ENCODE peak calls at places on chromosomes 3 and 15, in ten cellular contexts. One of them, this sample, is unnamed.

GRCh38 chr3:48756640-48757039 is 39.6 kb upstream of the IP6K2 start:
- DNase-seq in colonic mucosa: no peak
- DNase-seq in astrocyte of the spinal cord: no peak
- DNase-seq in heart left ventricle: no peak
- DNase-seq in B cell: no peak
- DNase-seq in HFFc6: no peak
- DNase-seq in IMR-90: no peak
- DNase-seq in mucosa of descending colon: no peak
- DNase-seq in A549: no peak
- DNase-seq in H9: no peak
- DNase-seq in this sample: no peak

GRCh38 chr15:61659571-61660190 is 400.6 kb downstream of the VPS13C start:
- DNase-seq in colonic mucosa: no peak
- DNase-seq in astrocyte of the spinal cord: peak
- DNase-seq in heart left ventricle: no peak
- DNase-seq in B cell: no peak
- DNase-seq in HFFc6: no peak
- DNase-seq in IMR-90: no peak
- DNase-seq in mucosa of descending colon: no peak
- DNase-seq in A549: no peak
- DNase-seq in H9: no peak
- DNase-seq in this sample: no peak

GRCh38 chr15:43509002-43509922 is 8.1 kb upstream of the MAP1A start:
- DNase-seq in colonic mucosa: no peak
- DNase-seq in astrocyte of the spinal cord: no peak
- DNase-seq in heart left ventricle: no peak
- DNase-seq in B cell: no peak
- DNase-seq in HFFc6: peak
- DNase-seq in IMR-90: no peak
- DNase-seq in mucosa of descending colon: no peak
- DNase-seq in A549: no peak
- DNase-seq in H9: no peak
- DNase-seq in this sample: no peak

GRCh38 chr3:182690163-182690562 is 103.1 kb upstream of the ATP11B start:
- DNase-seq in colonic mucosa: no peak
- DNase-seq in astrocyte of the spinal cord: no peak
- DNase-seq in heart left ventricle: no peak
- DNase-seq in B cell: no peak
- DNase-seq in HFFc6: no peak
- DNase-seq in IMR-90: no peak
- DNase-seq in mucosa of descending colon: no peak
- DNase-seq in A549: no peak
- DNase-seq in H9: no peak
- DNase-seq in this sample: no peak

GRCh38 chr3:158057666-158058065 is 48.6 kb downstream of the SHOX2 start:
- DNase-seq in colonic mucosa: no peak
- DNase-seq in astrocyte of the spinal cord: no peak
- DNase-seq in heart left ventricle: no peak
- DNase-seq in B cell: no peak
- DNase-seq in HFFc6: no peak
- DNase-seq in IMR-90: no peak
- DNase-seq in mucosa of descending colon: no peak
- DNase-seq in A549: no peak
- DNase-seq in H9: no peak
- DNase-seq in this sample: no peak

GRCh38 chr3:5205165-5205941 is 17.8 kb downstream of the EDEM1 start:
- DNase-seq in colonic mucosa: no peak
- DNase-seq in astrocyte of the spinal cord: peak
- DNase-seq in heart left ventricle: no peak
- DNase-seq in B cell: peak
- DNase-seq in HFFc6: no peak
- DNase-seq in IMR-90: peak
- DNase-seq in mucosa of descending colon: no peak
- DNase-seq in A549: no peak
- DNase-seq in H9: no peak
- DNase-seq in this sample: no peak

GRCh38 chr3:141810161-141810560 is 47.0 kb downstream of the GRK7 start:
- DNase-seq in colonic mucosa: no peak
- DNase-seq in astrocyte of the spinal cord: no peak
- DNase-seq in heart left ventricle: no peak
- DNase-seq in B cell: no peak
- DNase-seq in HFFc6: no peak
- DNase-seq in IMR-90: no peak
- DNase-seq in mucosa of descending colon: no peak
- DNase-seq in A549: no peak
- DNase-seq in H9: no peak
- DNase-seq in this sample: no peak

GRCh38 chr15:68930268-68931022 is at the start of gene SPESP1:
- DNase-seq in colonic mucosa: peak
- DNase-seq in astrocyte of the spinal cord: peak
- DNase-seq in heart left ventricle: peak
- DNase-seq in B cell: peak
- DNase-seq in HFFc6: no peak
- DNase-seq in IMR-90: peak
- DNase-seq in mucosa of descending colon: peak
- DNase-seq in A549: no peak
- DNase-seq in H9: no peak
- DNase-seq in this sample: peak

GRCh38 chr3:116034071-116034470 is 410.8 kb downstream of the GAP43 start:
- DNase-seq in colonic mucosa: no peak
- DNase-seq in astrocyte of the spinal cord: no peak
- DNase-seq in heart left ventricle: no peak
- DNase-seq in B cell: no peak
- DNase-seq in HFFc6: no peak
- DNase-seq in IMR-90: no peak
- DNase-seq in mucosa of descending colon: no peak
- DNase-seq in A549: no peak
- DNase-seq in H9: no peak
- DNase-seq in this sample: no peak

GRCh38 chr3:167653750-167654149 is at the start of gene WDR49:
- DNase-seq in colonic mucosa: no peak
- DNase-seq in astrocyte of the spinal cord: peak
- DNase-seq in heart left ventricle: no peak
- DNase-seq in B cell: no peak
- DNase-seq in HFFc6: no peak
- DNase-seq in IMR-90: no peak
- DNase-seq in mucosa of descending colon: peak
- DNase-seq in A549: no peak
- DNase-seq in H9: peak
- DNase-seq in this sample: no peak

GRCh38 chr15:89068325-89068784 is 19.9 kb upstream of the ABHD2 start:
- DNase-seq in colonic mucosa: no peak
- DNase-seq in astrocyte of the spinal cord: peak
- DNase-seq in heart left ventricle: peak
- DNase-seq in B cell: no peak
- DNase-seq in HFFc6: peak
- DNase-seq in IMR-90: peak
- DNase-seq in mucosa of descending colon: no peak
- DNase-seq in A549: peak
- DNase-seq in H9: no peak
- DNase-seq in this sample: peak

GRCh38 chr3:136992091-136992490 is 34.3 kb downstream of the IL20RB start:
- DNase-seq in colonic mucosa: no peak
- DNase-seq in astrocyte of the spinal cord: no peak
- DNase-seq in heart left ventricle: no peak
- DNase-seq in B cell: no peak
- DNase-seq in HFFc6: no peak
- DNase-seq in IMR-90: no peak
- DNase-seq in mucosa of descending colon: no peak
- DNase-seq in A549: no peak
- DNase-seq in H9: no peak
- DNase-seq in this sample: no peak

DNA sequence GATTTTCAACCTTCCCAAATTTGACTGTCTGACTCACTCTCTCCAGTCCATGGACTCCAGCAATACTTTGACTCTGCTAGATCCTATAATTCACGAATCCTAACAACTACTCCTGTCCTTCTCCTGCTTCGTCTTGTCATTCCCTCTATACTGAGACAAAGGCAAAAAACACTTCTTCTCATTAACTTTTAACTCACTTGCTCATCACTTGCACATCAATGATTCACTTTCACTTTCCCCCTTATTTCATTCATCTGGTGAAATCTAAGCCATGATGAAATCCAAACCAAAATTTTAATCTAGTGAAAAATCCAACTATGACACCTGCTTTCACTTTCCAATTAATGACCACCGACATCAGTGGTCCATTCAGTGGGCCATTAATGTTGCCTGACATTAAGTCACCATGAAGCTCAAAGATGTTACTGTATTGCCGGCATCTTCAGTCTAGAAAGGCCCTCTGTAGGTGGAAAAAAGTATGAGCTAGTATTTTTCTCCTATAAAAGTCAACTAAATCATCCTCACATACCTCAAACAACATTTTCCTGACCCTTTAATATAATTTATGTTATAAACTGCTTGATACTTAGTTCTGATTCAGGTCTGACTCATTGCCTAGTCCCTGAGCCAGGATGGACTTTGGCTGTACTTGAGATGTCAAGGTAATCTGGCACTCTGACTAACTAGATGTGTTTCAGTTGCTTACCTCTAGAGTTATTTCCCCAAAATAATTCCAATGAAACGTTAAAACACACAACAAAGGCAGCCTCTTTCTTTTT is 158.6 kb downstream of the CNTN6 start:
- DNase-seq in colonic mucosa: no peak
- DNase-seq in astrocyte of the spinal cord: peak
- DNase-seq in heart left ventricle: no peak
- DNase-seq in B cell: no peak
- DNase-seq in HFFc6: no peak
- DNase-seq in IMR-90: no peak
- DNase-seq in mucosa of descending colon: no peak
- DNase-seq in A549: no peak
- DNase-seq in H9: no peak
- DNase-seq in this sample: no peak
- TF ChIP-seq CTCF in colonic mucosa: no peak
- TF ChIP-seq CTCF in astrocyte of the spinal cord: peak
- TF ChIP-seq CTCF in heart left ventricle: no peak
- TF ChIP-seq CTCF in B cell: no peak
- TF ChIP-seq CTCF in HFFc6: no peak
- TF ChIP-seq CTCF in IMR-90: no peak
- TF ChIP-seq CTCF in mucosa of descending colon: no peak
- TF ChIP-seq CTCF in A549: no peak
- TF ChIP-seq CTCF in H9: peak
- TF ChIP-seq CTCF in this sample: no peak

GRCh38 chr3:126664591-126665214 is 9.8 kb upstream of the TXNRD3 start:
- DNase-seq in colonic mucosa: no peak
- DNase-seq in astrocyte of the spinal cord: peak
- DNase-seq in heart left ventricle: no peak
- DNase-seq in B cell: no peak
- DNase-seq in HFFc6: no peak
- DNase-seq in IMR-90: peak
- DNase-seq in mucosa of descending colon: no peak
- DNase-seq in A549: peak
- DNase-seq in H9: peak
- DNase-seq in this sample: no peak
- TF ChIP-seq CTCF in colonic mucosa: no peak
- TF ChIP-seq CTCF in astrocyte of the spinal cord: peak
- TF ChIP-seq CTCF in heart left ventricle: no peak
- TF ChIP-seq CTCF in B cell: no peak
- TF ChIP-seq CTCF in HFFc6: peak
- TF ChIP-seq CTCF in IMR-90: no peak
- TF ChIP-seq CTCF in mucosa of descending colon: no peak
- TF ChIP-seq CTCF in A549: no peak
- TF ChIP-seq CTCF in H9: peak
- TF ChIP-seq CTCF in this sample: no peak

DNA sequence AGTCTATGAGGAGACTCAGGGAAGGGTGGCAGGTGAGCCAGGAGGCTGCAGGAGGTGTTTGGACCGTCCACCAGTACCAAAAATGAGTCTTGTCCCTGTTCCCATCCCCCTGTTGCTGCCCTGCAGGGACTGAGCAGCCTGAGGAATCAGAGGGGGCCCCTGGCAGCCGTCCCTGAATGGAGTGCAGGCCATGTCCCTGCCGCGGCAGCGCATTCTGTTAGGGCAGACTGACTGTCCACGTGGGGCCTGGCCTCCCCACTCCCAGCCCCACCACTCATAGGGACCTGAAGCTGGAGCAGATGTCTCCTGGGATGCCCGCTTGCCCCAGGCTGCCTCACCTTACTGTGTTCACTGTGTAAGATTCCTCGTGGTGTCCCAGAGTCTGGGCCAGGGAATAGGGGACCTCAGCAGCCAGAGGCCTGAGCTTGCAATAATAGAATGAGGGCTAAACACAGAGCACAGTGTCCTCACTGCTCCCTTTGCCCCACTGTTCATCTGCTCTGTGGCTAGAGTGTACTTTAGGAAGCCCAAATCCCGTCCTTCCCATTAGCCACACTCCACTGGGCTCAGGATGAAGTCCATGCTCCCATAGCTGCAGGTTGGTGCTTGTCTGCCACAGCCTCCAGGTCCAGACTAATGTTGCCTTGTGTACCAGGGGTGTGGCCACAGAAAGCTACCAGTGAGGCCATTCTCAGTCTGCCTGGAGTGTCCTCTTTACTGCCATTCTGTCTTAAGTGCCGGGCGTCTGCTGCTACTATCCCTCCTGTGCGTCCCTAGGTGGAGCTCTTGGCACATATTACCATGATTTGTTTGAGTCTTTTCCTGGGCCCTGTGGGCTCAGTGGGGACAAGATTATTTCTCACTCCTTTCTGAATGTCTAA is 63.2 kb downstream of the HCN4 start:
- DNase-seq in colonic mucosa: peak
- DNase-seq in astrocyte of the spinal cord: peak
- DNase-seq in heart left ventricle: peak
- DNase-seq in B cell: no peak
- DNase-seq in HFFc6: peak
- DNase-seq in IMR-90: peak
- DNase-seq in mucosa of descending colon: peak
- DNase-seq in A549: peak
- DNase-seq in H9: peak
- DNase-seq in this sample: no peak
- TF ChIP-seq CTCF in colonic mucosa: peak
- TF ChIP-seq CTCF in astrocyte of the spinal cord: peak
- TF ChIP-seq CTCF in heart left ventricle: peak
- TF ChIP-seq CTCF in B cell: no peak
- TF ChIP-seq CTCF in HFFc6: peak
- TF ChIP-seq CTCF in IMR-90: peak
- TF ChIP-seq CTCF in mucosa of descending colon: no peak
- TF ChIP-seq CTCF in A549: peak
- TF ChIP-seq CTCF in H9: peak
- TF ChIP-seq CTCF in this sample: no peak

DNA sequence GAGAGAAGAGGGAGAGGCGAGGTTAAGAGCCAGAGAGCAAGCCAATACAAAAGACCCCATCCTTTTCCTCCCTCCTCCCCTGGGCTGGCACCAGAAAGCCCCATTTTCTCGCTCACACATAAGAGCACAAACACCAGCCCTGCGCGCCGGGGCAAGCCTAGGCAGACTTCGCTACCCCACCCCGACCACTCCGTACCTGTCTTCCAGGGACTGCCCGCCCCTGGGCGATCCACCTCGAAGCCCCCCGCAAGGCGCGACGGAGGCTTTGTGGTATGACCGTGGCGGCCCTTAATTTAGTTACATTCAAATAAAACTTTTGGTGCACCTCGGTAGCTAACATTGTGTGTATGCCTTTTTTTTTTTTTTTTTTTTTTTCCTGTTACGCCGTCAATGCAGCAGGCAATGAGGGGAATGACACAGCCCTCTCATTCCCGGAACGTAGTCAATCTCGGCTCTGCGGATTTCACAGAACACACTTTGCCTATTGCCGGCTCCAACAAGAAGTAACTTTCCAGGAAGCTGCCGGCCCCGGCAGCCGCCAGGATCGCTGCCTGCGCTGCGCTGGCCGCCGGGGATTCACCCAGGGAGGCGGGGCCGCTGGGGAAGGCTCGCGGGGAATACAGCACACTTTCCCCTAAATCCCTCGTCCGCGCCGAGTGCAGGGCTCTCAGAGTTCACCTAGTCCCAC is 7.7 kb downstream of the BCL6 start:
- DNase-seq in colonic mucosa: peak
- DNase-seq in astrocyte of the spinal cord: peak
- DNase-seq in heart left ventricle: peak
- DNase-seq in B cell: peak
- DNase-seq in HFFc6: peak
- DNase-seq in IMR-90: peak
- DNase-seq in mucosa of descending colon: peak
- DNase-seq in A549: peak
- DNase-seq in H9: peak
- DNase-seq in this sample: peak
- TF ChIP-seq CTCF in colonic mucosa: no peak
- TF ChIP-seq CTCF in astrocyte of the spinal cord: no peak
- TF ChIP-seq CTCF in heart left ventricle: no peak
- TF ChIP-seq CTCF in B cell: no peak
- TF ChIP-seq CTCF in HFFc6: peak
- TF ChIP-seq CTCF in IMR-90: no peak
- TF ChIP-seq CTCF in mucosa of descending colon: no peak
- TF ChIP-seq CTCF in A549: no peak
- TF ChIP-seq CTCF in H9: peak
- TF ChIP-seq CTCF in this sample: no peak

This sample was measured in natural killer cell.